ENCODE peak calls at places on chromosome 22, in eight cellular contexts. I is fibroblast of lung; Q is heart right ventricle; F is right atrium auricular region; U is adrenal gland; A is colonic mucosa; P is PC-9; T is CD8-positive, alpha-beta T cell. B is an unnamed sample.

GRCh38 chr22:39898997-39899396 is 1.9 kb upstream of the GRAP2 start:
- DNase-seq in T (no peak), I (no peak), A (no peak), F (no peak), Q (no peak), P (no peak), U (no peak), B (no peak)

GRCh38 chr22:24894220-24894975 is 52.1 kb downstream of the LHFPL7 start:
- DNase-seq in I (peak), A (peak), U (peak), F (peak), Q (peak), P (peak), T (no peak), B (peak)

GRCh38 chr22:24514241-24515024 is 19.3 kb downstream of the UPB1 start:
- DNase-seq in I (no peak), U (no peak), T (no peak), F (no peak), P (no peak), A (peak), Q (no peak), B (no peak)

GRCh38 chr22:47043835-47044721 is 281.6 kb downstream of the TBC1D22A start:
- DNase-seq in Q (no peak), F (no peak), A (peak), T (no peak), I (peak), P (no peak), U (peak), B (no peak)

GRCh38 chr22:37077802-37078448 is 26.4 kb downstream of the KCTD17 start:
- DNase-seq in U (peak), I (peak), Q (no peak), F (peak), A (peak), T (peak), P (no peak), B (no peak)

GRCh38 chr22:26139320-26139719 is 29.9 kb upstream of the SEZ6L start:
- DNase-seq in T (no peak), A (no peak), I (no peak), P (no peak), F (no peak), Q (peak), U (no peak), B (no peak)

GRCh38 chr22:20571531-20572007 is 64.2 kb downstream of the MED15 start:
- DNase-seq in U (no peak), F (no peak), Q (peak), P (no peak), I (peak), A (peak), T (peak), B (no peak)

GRCh38 chr22:29443452-29443851 is 5.1 kb downstream of the RFPL1 start:
- DNase-seq in F (no peak), I (no peak), U (no peak), Q (no peak), A (no peak), P (no peak), T (no peak), B (no peak)

GRCh38 chr22:30290679-30291333 is 1.5 kb upstream of the CASTOR1 start:
- DNase-seq in T (no peak), I (peak), Q (peak), F (peak), U (peak), P (peak), A (peak), B (peak)

GRCh38 chr22:23826510-23827350 is 12.1 kb downstream of the DERL3 start:
- DNase-seq in U (no peak), A (no peak), F (no peak), T (no peak), Q (no peak), P (no peak), I (no peak), B (no peak)

GRCh38 chr22:40525250-40525884 is 111.2 kb downstream of the MRTFA start:
- DNase-seq in U (peak), Q (peak), T (peak), A (peak), F (no peak), I (peak), P (no peak), B (no peak)

GRCh38 chr22:46797355-46797754 is 34.9 kb downstream of the TBC1D22A start:
- DNase-seq in F (no peak), A (no peak), U (no peak), P (no peak), T (no peak), I (peak), Q (no peak), B (no peak)

GRCh38 chr22:28548411-28548810 is 131.2 kb downstream of the TTC28 start:
- DNase-seq in T (no peak), Q (no peak), P (no peak), I (no peak), F (no peak), U (no peak), A (no peak), B (no peak)

GRCh38 chr22:23868580-23868979 is 10.9 kb downstream of the SLC2A11 start:
- DNase-seq in F (no peak), T (no peak), Q (no peak), A (no peak), I (no peak), P (no peak), U (no peak), B (no peak)

GRCh38 chr22:38716827-38717226 is 11.1 kb downstream of the GTPBP1 start:
- DNase-seq in A (no peak), Q (no peak), F (no peak), U (no peak), I (no peak), P (no peak), T (no peak), B (no peak)

GRCh38 chr22:21642584-21643448 is 714 bp downstream of the SDF2L1 start:
- DNase-seq in T (peak), Q (no peak), U (peak), I (peak), A (peak), P (peak), F (no peak), B (no peak)

GRCh38 chr22:29102300-29102699 is 29.5 kb downstream of the KREMEN1 start:
- DNase-seq in Q (no peak), P (no peak), T (no peak), F (no peak), A (no peak), U (no peak), I (no peak), B (no peak)

GRCh38 chr22:35452351-35452781 is 52.4 kb downstream of the MCM5 start:
- DNase-seq in F (no peak), U (no peak), T (no peak), I (no peak), Q (no peak), A (peak), P (no peak), B (no peak)

GRCh38 chr22:35456757-35457156 is 56.8 kb downstream of the MCM5 start:
- DNase-seq in T (no peak), Q (no peak), A (no peak), U (no peak), F (no peak), I (no peak), P (no peak), B (no peak)

GRCh38 chr22:35452810-35453743 is 53.1 kb downstream of the MCM5 start:
- DNase-seq in T (no peak), I (no peak), F (no peak), P (no peak), A (no peak), U (no peak), Q (no peak), B (no peak)

GRCh38 chr22:35455529-35455928 is 55.6 kb downstream of the MCM5 start:
- DNase-seq in F (no peak), U (no peak), T (no peak), Q (no peak), A (no peak), P (no peak), I (no peak), B (no peak)

DNA sequence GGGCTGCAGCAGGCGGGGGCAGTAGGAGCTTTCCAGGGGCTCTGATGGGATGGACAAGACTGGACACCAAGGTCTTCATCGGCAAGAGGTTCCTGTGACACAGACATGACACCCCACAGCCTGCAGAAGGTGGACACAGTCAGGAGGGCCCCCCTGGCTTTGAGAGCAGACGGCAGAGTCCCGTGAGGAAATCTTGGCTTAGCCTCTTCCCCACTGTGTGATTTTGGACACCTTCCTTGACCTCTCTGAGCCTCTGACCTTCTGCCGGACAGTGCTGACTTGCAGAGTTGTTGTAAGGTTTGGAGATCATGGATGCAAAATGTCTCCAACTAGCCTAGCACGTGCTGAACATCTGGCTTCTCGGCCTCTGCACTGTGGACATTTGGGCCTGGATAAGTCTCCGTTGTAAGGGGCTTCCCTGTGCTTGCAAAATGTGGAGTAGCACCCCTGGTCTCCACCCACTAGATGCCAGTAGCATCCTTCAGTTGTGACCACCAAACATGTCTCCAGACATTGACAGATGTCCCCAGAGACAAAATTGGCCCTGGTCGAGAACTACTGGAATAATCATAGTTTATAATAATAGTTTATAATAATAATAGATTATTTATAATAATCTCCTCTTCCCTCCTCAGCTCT is 54.6 kb downstream of the MCM5 start:
- DNase-seq in F (no peak), P (no peak), Q (peak), T (no peak), A (no peak), I (peak), U (no peak), B (no peak)
- TF ChIP-seq CTCF in F (peak), P (peak), Q (peak), T (no peak), A (no peak), I (no peak), U (peak), B (no peak)

GRCh38 chr22:32531955-32532818 is 57.6 kb downstream of the FBXO7 start:
- DNase-seq in U (peak), P (no peak), Q (peak), I (peak), T (no peak), F (peak), A (peak), B (peak)

GRCh38 chr22:32533265-32534068 is 58.9 kb downstream of the FBXO7 start:
- DNase-seq in Q (no peak), I (peak), A (no peak), U (no peak), T (no peak), F (no peak), P (peak), B (no peak)

GRCh38 chr22:32534252-32535215 is 59.9 kb downstream of the FBXO7 start:
- DNase-seq in F (no peak), I (no peak), U (peak), P (no peak), Q (peak), T (no peak), A (peak), B (no peak)

GRCh38 chr22:32531228-32531627 is 56.6 kb downstream of the FBXO7 start:
- DNase-seq in A (no peak), T (no peak), P (no peak), I (no peak), U (peak), F (no peak), Q (peak), B (no peak)

GRCh38 chr22:32532819-32533128 is 58.2 kb downstream of the FBXO7 start:
- DNase-seq in Q (no peak), U (no peak), A (no peak), F (no peak), P (no peak), T (no peak), I (no peak), B (no peak)
- H3K27ac ChIP-seq in Q (peak), U (peak), A (no peak), F (peak), P (no peak), T (no peak), I (peak), B (peak)

GRCh38 chr22:45552580-45553332 is 50.1 kb downstream of the FBLN1 start:
- DNase-seq in Q (peak), F (no peak), A (peak), I (peak), P (peak), U (peak), T (no peak), B (no peak)

GRCh38 chr22:45554861-45555260 is 52.2 kb downstream of the FBLN1 start:
- DNase-seq in U (no peak), A (no peak), T (no peak), I (no peak), F (no peak), Q (no peak), P (no peak), B (no peak)

GRCh38 chr22:45553333-45554039 is 50.8 kb downstream of the FBLN1 start:
- DNase-seq in Q (peak), U (peak), P (peak), A (peak), T (peak), F (peak), I (peak), B (peak)

GRCh38 chr22:45552017-45552411 is 49.3 kb downstream of the FBLN1 start:
- DNase-seq in P (no peak), A (no peak), T (no peak), I (no peak), F (no peak), U (no peak), Q (no peak), B (no peak)

GRCh38 chr22:45554040-45554406 is 51.3 kb downstream of the FBLN1 start:
- DNase-seq in F (no peak), A (no peak), U (no peak), Q (no peak), P (no peak), I (no peak), T (no peak), B (no peak)
- TF ChIP-seq CTCF in F (peak), A (peak), U (no peak), Q (no peak), P (no peak), I (no peak), T (no peak), B (no peak)

DNA sequence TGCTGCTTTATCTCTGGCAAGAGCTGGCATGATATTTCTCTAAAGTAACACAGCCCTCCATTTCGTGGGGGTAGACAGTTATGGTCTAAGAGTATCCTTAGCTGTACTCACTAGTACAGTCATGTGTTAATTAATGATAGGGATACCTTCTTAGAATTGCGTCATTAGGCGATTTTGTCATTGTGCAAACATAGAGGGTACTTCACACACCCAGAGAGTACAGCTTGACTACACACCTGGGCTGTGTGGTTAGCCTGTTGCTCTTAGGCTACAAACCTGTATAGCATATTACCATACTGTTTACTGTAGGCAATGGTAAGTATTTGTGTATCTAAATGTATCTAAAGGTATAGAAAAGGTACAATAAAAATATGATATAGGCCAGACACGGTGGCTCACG is 17.0 kb downstream of the XRCC6 start:
- DNase-seq in U (no peak), F (no peak), Q (no peak), T (no peak), A (no peak), I (no peak), P (no peak), B (no peak)
- H3K27ac ChIP-seq in U (no peak), F (peak), Q (no peak), T (no peak), A (no peak), I (no peak), P (no peak), B (no peak)

GRCh38 chr22:33352768-33353167 is 294.6 kb upstream of the SYN3 start:
- DNase-seq in I (no peak), A (no peak), U (no peak), F (no peak), T (no peak), Q (no peak), P (no peak), B (no peak)
- TF ChIP-seq CTCF in I (no peak), A (no peak), U (no peak), F (no peak), T (no peak), Q (no peak), P (no peak), B (no peak)